ENCODE peak calls at places on chromosomes 7 and 10, in five cellular contexts. T, P, H, S and K are unnamed samples.

GRCh38 chr7:131664570-131664969 is 108.1 kb upstream of the PODXL start:
- DNase-seq in H (no peak), P (no peak), S (no peak), T (no peak), K (no peak)

GRCh38 chr7:88919484-88920131 is 124.1 kb upstream of the TEX47 start:
- DNase-seq in S (no peak), T (no peak), P (no peak), H (no peak), K (no peak)

GRCh38 chr10:60315311-60315710 is 74.4 kb downstream of the ANK3 start:
- DNase-seq in S (no peak), H (no peak), T (peak), P (no peak), K (no peak)

GRCh38 chr10:49585387-49585786 is 24.7 kb upstream of the SLC18A3 start:
- DNase-seq in T (peak), H (no peak), P (no peak), S (no peak), K (peak)

GRCh38 chr7:77425151-77426051 is 9.3 kb upstream of the GSAP start:
- DNase-seq in S (no peak), P (no peak), T (peak), H (peak), K (peak)

GRCh38 chr7:1549357-1550004 is 6.5 kb downstream of the TMEM184A start:
- DNase-seq in H (no peak), S (no peak), T (no peak), P (no peak), K (no peak)

GRCh38 chr10:59991661-59992060 is 85.3 kb upstream of the CCDC6 start:
- DNase-seq in H (peak), P (no peak), T (no peak), S (peak), K (no peak)

GRCh38 chr10:119834188-119834587 is 38.5 kb downstream of the MCMBP start:
- DNase-seq in P (no peak), S (no peak), T (no peak), H (no peak), K (no peak)

GRCh38 chr10:101047268-101047667 is 14.5 kb upstream of the KAZALD1 start:
- DNase-seq in P (no peak), S (no peak), H (no peak), T (no peak), K (no peak)

GRCh38 chr10:81179805-81180452 is 642.2 kb downstream of the SH2D4B start:
- DNase-seq in T (peak), H (no peak), S (no peak), P (no peak), K (no peak)

GRCh38 chr7:151352512-151352911 is 10.9 kb downstream of the NUB1 start:
- DNase-seq in H (no peak), P (no peak), S (no peak), T (no peak), K (no peak)

GRCh38 chr10:63711866-63712716 is 190.9 kb downstream of the REEP3 start:
- DNase-seq in T (peak), P (peak), H (peak), S (peak), K (peak)

GRCh38 chr7:131879424-131879823 is 323.0 kb upstream of the PODXL start:
- DNase-seq in H (no peak), T (no peak), P (no peak), S (no peak), K (no peak)

GRCh38 chr10:77586719-77587423 is 50.7 kb downstream of the KCNMA1 start:
- DNase-seq in S (no peak), P (no peak), H (peak), T (peak), K (peak)

GRCh38 chr7:70777251-70777650 is 354.7 kb upstream of the GALNT17 start:
- DNase-seq in S (no peak), H (no peak), T (no peak), P (no peak), K (no peak)

GRCh38 chr7:10797157-10797556 is 176.5 kb upstream of the PHF14 start:
- DNase-seq in H (no peak), S (no peak), P (no peak), T (no peak), K (no peak)

GRCh38 chr10:43436291-43437140 is at the start of gene ZNF487:
- DNase-seq in S (peak), P (peak), H (peak), T (peak), K (peak)
- TF ChIP-seq CTCF in S (peak), P (peak), H (peak), T (peak), K (peak)

DNA sequence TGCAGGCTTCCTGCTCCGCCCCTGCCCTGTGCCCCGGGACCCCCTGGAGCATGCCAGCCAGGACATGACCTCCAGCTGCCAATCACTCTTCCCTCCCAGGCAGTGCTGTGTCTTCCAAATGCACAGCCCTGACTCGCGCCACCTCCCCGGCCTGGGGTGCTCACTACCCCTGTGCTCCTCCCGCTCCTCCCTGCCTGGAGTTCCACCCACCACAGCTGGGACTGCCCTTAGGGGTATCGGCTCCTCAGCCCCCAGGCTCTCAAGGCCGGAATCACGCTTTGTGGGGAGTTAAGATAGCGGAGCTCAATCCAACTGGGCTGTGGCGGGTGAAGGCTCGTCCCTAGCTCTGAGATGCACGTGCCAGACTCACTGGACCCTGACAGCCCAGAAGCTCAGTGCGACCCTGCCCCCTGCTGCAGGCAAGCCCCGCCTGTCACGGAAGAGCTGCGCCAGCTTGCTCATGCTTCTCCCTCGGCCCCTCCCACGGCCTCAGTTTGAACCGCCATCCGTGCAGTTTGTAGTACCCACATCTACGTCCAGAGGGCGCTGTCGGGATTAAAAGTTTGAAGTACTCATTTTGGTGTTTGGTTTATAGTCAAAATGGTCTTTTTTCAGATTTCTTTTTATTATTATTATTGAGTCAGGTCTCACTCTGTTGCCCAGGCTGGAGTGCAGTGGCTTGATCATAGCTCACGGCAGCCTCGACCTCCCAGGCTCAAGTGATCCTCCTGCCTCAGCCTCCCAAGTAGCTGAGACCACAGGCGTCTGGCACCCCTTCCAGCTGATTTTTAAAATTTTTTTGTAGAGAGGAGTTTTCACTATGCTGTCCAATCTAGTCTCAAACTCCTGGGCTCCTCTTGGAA is 142.5 kb upstream of the TCERG1L start:
- DNase-seq in P (peak), H (no peak), S (no peak), T (no peak), K (no peak)
- TF ChIP-seq CTCF in P (peak), H (no peak), S (peak), T (peak), K (peak)

DNA sequence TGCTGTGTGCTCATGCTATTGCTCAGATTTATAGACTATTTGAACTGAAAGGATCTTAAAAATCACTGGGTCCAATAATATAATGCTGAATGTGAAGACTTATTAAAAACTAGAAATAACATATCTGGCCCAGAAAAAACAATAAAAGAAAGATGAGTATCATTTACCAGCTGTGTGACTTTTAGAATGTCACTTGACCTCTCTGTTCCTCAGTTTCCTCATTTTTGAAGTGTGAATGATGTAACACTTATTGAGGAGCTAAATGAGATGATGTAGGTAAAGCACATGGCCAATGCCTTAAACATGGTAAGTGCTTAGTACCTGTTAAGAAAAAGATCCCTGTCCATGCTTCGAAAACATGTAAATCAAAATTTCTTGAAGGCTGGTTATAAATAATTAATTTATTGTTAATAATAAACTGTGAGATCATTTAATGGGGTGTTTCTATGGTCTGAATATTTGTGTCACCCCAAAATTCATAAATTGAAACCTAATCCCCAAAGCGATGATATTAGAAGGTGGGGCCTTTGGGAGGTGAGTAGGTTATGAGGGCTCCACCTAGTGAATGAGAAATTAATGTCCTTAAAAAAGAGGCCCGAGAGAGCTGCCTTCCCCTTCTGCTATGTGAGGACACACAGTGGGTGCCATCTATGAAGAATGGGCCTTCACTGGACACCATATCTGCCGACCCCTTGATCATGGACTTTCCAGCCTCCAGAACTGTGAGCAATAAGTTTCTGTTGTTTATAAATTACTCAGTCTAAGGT is 13.0 kb downstream of the DNTT start:
- DNase-seq in H (no peak), S (no peak), P (no peak), T (no peak), K (no peak)
- TF ChIP-seq CTCF in H (no peak), S (peak), P (no peak), T (no peak), K (no peak)

DNA sequence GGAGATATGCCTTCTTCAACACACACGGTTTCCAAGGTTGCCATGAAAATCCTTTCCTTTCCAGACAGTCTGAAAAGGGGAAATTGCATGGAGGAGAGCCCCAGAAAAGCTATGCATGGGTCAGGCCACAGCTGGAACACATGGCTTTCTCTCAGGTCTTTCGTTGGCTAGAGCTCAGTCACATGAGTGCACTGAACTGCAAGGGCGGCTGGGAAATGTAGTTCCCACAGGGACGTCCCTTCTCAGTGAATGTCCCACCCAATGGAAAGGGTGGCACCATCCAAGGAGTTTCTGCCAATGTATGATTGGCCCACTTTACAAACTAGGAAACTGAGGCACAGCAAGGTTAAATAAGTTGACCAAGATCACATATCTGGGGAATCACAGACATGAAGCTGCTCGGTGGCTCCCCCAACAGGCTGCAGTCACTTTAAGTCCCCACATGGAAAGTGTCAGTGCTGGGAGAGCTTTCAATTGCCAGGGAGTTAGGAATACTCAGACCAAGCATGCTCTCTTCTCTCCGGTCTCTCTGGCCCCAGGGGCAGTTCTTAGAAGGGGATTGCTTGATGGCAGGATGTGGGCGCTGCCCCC is 571.3 kb downstream of the GLRX3 start:
- DNase-seq in T (no peak), S (no peak), H (no peak), P (no peak), K (no peak)
- TF ChIP-seq CTCF in T (no peak), S (no peak), H (no peak), P (no peak), K (no peak)

DNA sequence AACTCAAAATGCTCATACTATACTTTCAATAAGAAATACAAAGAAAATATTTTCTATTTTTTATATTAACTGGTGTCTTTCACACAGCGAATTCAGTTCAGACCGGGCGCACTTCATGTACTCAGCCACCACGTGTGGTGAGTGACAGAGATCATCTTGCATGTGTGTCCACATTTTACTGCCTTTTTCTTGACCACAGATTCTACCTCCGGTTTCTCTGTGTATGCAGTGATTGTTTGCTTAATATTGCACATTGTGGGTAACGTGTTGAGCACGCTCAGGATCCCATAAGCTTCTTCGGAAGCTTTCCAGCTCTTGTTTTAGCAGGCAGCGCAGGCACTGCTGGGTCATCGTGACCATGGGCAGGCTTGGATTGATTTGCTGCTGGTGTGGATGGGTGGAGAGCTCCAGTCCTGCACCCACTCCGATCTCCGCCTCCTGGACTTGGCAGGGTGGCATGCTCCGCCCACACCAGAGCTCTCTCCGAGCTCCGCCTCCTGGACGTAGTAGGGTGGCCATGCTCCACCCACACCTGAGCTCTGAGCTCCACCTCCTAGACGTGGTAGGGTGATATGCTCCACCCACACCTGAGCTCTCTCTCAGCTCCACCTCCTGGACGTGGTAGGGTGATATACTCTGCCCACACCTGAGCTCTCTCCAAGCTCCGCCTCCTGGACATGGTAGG is 253.3 kb downstream of the DIP2C start:
- DNase-seq in H (no peak), T (no peak), P (no peak), S (no peak), K (no peak)
- TF ChIP-seq CTCF in H (no peak), T (no peak), P (no peak), S (no peak), K (no peak)

DNA sequence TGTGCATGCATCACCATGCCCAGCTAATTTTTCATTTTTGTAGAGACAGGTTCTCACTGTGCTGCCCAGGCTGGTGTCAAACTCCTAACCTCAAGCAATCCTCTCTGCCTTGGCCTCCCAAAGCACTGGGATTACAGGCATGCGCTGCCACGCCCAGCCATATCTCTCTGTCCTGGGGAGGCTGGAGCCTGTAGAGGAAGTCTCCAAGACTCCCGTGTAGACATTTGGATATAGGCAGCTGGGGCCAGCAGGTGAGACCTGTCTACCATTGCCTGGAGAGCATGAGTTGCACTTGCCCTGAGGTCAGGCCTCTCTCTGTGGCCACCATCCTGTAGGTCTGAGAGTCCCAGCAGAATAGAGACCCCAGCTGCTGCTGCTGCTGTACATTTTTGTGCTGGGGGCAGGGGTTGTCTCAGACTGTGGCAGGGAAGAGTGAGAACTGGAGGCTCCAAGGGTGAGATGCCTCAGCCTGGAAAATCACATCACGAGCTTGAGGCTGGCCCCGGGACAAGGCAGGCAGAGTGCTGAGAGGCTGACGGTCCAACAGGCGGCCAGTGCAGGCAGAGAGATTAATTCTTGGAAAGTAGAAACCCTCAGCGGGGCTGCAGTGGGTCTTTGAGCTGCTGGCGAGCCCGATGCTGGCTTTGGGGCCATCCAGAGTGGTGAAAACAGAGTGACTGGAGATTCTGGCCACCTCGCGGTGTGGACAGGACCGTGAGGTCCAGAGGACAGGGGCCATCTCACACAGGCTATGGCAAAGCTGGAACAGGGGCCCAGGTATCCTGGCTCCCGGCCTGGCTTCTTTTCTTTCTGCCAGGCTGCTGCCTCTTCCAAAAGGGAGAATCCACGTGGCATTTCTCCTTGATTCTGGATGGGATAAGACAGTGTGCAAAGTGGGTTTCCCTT is 60.9 kb downstream of the TMEM270 start:
- DNase-seq in H (no peak), T (no peak), S (no peak), P (no peak), K (no peak)
- TF ChIP-seq CTCF in H (no peak), T (no peak), S (no peak), P (no peak), K (no peak)

GRCh38 chr7:85833071-85833470 is 646.2 kb upstream of the SEMA3D start:
- DNase-seq in P (no peak), T (peak), S (no peak), H (peak), K (no peak)

GRCh38 chr7:85830982-85831381 is 644.1 kb upstream of the SEMA3D start:
- DNase-seq in T (no peak), H (no peak), S (no peak), P (no peak), K (no peak)

GRCh38 chr7:85828654-85829053 is 641.8 kb upstream of the SEMA3D start:
- DNase-seq in P (no peak), T (no peak), H (no peak), S (no peak), K (no peak)

GRCh38 chr7:85829176-85829575 is 642.3 kb upstream of the SEMA3D start:
- DNase-seq in T (no peak), P (no peak), H (no peak), S (no peak), K (no peak)

DNA sequence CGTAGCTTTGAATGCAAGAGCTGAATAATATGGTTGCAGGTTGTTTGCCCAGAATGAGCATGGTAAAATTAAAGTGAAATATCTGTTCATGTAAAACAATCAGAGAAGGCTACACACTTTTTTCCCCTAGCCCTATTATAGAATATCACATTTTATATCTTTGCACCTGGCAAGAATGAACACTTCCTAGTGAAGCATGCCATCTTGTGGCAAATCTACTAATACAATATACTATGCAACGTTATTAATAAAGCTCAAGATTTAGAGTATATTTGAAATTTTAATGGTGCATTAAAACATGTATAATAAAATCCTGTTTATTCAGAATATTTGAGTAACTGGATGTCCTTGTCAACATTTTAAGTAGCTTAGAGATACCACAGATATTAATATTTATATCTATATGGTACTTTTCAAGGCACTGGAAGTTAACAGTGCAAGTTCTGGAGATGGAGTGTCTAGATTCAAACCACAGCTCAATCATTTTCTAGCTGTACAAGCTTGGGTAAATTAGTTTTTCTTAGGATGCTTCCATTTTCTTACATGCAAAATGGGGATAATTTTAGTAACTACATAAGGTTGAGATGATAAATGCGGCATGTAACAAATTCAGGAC is 643.1 kb upstream of the SEMA3D start:
- DNase-seq in P (no peak), T (peak), S (no peak), H (no peak), K (peak)
- TF ChIP-seq CTCF in P (no peak), T (peak), S (peak), H (peak), K (peak)

DNA sequence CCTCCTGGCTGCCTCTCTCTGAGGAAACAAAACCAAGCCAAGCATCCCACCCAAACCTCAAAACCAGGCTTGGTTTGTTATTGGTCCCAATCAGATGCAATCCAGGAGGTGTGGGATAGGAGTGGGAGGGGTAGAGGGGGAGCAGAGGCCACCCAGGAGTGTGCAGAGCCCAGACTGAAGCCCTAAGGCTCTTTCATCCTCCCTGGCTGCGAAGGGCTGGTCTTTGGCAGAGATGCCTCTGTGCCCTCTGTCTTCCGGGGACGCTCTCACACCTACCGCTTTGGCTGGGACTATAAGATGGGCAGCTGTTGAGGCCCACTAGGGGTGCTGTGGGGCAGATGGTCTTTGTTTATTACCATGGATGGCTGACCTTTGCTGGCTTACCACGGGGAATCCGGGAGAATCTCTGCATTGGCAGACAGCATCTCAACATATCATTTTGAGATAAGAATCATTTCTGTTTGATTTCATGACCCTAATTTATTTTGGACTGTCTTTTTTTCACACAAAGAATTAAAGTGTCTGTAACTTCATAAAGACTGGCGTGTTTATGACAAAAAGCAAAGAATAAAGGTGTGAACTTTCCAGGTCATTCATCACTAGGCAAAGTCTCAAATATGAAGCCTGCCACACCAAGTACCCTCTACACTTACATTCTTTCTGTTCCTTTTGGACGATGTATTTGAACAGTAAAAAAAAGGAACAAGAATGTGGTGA is 6.5 kb upstream of the DENND2A start:
- DNase-seq in T (peak), H (no peak), S (no peak), P (peak), K (peak)
- TF ChIP-seq CTCF in T (peak), H (peak), S (peak), P (no peak), K (peak)